ENCODE peak calls at places on chromosome 20, in seven cellular contexts. E, F, G, O, Z, U and W are unnamed samples.

GRCh38 chr20:57659131-57659788 is 39.0 kb upstream of the ZBP1 start:
- DNase-seq in O (no peak), F (no peak), E (peak), G (no peak), U (no peak), Z (no peak), W (no peak)

GRCh38 chr20:40641809-40642208 is 47.2 kb downstream of the MAFB start:
- DNase-seq in G (no peak), Z (no peak), F (no peak), U (no peak), E (no peak), O (no peak), W (no peak)

GRCh38 chr20:48999890-49000870 is 45.9 kb upstream of the CSE1L start:
- DNase-seq in O (no peak), G (no peak), Z (no peak), F (no peak), E (no peak), U (no peak), W (no peak)

GRCh38 chr20:47304287-47304686 is 52.2 kb downstream of the ZMYND8 start:
- DNase-seq in E (no peak), O (no peak), U (no peak), G (peak), F (no peak), Z (peak), W (no peak)

GRCh38 chr20:25623225-25623735 is 534 bp downstream of the NANP start:
- DNase-seq in E (peak), F (no peak), U (peak), Z (peak), G (peak), O (peak), W (peak)

GRCh38 chr20:54197621-54198604 is 10.0 kb upstream of the PFDN4 start:
- DNase-seq in G (peak), O (no peak), E (no peak), F (no peak), U (no peak), Z (no peak), W (peak)

GRCh38 chr20:4324611-4325238 is 309.4 kb upstream of the RNF24 start:
- DNase-seq in F (no peak), O (no peak), U (no peak), E (no peak), G (no peak), Z (no peak), W (no peak)

GRCh38 chr20:34362502-34363061 is 491 bp upstream of the ITCH start:
- DNase-seq in O (peak), G (no peak), E (no peak), U (no peak), F (peak), Z (no peak), W (no peak)

GRCh38 chr20:17671051-17671450 is 11.0 kb downstream of the RRBP1 start:
- DNase-seq in G (no peak), E (no peak), F (no peak), U (no peak), Z (no peak), O (no peak), W (no peak)

GRCh38 chr20:15045246-15045645 is 707.8 kb upstream of the FLRT3 start:
- DNase-seq in F (no peak), G (no peak), O (peak), U (no peak), E (no peak), Z (no peak), W (no peak)

GRCh38 chr20:52595492-52595891 is 376.7 kb upstream of the TSHZ2 start:
- DNase-seq in E (no peak), Z (no peak), G (no peak), O (no peak), F (no peak), U (no peak), W (peak)

GRCh38 chr20:19935842-19936241 is 81.3 kb upstream of the NAA20 start:
- DNase-seq in G (no peak), F (no peak), O (peak), Z (peak), U (no peak), E (no peak), W (no peak)

GRCh38 chr20:10752206-10752605 is 78.4 kb upstream of the JAG1 start:
- DNase-seq in U (no peak), F (no peak), Z (no peak), O (no peak), E (no peak), G (no peak), W (no peak)

GRCh38 chr20:10745790-10746189 is 72.0 kb upstream of the JAG1 start:
- DNase-seq in Z (no peak), E (no peak), G (no peak), U (no peak), F (no peak), O (no peak), W (no peak)

GRCh38 chr20:10741060-10741459 is 67.3 kb upstream of the JAG1 start:
- DNase-seq in E (no peak), U (no peak), G (no peak), O (no peak), F (no peak), Z (no peak), W (no peak)

GRCh38 chr20:10747019-10747418 is 73.2 kb upstream of the JAG1 start:
- DNase-seq in F (peak), G (no peak), E (no peak), U (no peak), Z (no peak), O (peak), W (no peak)
- H3K18ac ChIP-seq in F (no peak), G (no peak), E (no peak), U (no peak), Z (no peak), O (no peak), W (no peak)

DNA sequence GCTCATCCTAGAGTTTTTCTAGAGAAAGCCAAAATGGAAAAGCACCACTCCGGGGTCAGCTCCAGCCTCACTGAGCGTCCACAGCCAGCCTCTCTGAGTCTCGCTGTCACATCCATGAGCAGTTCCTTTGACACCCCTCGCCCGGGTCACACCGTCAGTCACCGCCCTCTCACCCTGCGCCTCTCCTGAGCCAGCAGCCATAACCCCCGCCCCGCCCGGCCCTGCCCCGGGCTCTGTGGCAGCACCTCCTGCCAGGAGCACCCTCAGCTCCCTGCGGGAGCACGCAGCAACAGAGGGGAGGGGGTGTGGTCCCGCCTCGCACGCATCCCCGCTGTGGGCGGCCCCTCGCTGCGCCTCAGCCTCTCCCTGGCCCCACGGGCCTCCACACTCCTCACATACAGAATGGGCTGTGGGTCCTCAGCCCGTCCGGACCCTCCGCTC is 267.7 kb downstream of the TAF4 start:
- DNase-seq in Z (no peak), U (no peak), E (no peak), O (no peak), G (no peak), F (no peak), W (no peak)
- H2BK120ac ChIP-seq in Z (no peak), U (no peak), E (no peak), O (no peak), G (no peak), F (no peak), W (no peak)

DNA sequence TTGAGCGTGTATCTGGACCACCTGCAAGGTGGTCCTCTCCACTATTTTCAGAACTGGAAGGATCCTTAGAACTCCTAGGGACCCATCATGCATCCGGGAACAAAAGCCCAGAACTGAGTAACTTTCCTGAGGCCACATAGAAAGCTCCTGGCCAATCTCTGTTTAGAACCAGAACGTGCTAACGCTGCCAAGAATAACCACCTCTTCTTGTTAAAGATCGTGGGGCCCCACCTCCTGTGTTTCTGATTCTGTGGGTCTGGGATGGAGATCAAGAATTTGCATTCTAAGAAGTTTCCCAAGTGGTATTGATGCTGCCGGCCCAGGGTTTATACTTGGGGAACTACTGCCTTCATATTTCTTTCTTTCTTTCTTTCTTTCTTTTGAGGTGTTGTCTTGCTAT is 13.3 kb downstream of the CD40 start:
- DNase-seq in G (peak), F (no peak), U (no peak), O (no peak), Z (no peak), E (no peak), W (no peak)
- H3K18ac ChIP-seq in G (no peak), F (no peak), U (no peak), O (no peak), Z (no peak), E (no peak), W (no peak)

DNA sequence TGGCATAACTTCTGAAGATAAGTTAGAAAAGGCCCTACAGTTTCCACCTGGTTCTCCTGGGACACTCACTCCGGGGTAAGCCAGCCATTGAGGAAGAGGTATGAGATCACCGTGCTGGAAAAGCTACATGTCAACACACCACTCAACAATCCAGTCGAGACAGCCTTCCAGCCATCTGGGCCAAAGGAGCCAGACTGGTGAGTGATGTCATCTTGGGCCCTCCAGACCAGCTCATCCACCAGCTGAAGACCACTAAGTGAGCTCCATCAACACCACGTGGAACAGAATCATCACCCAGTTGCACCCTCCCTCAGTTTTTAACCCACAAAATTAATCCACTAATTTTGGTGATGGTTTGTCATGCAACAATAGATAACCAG is 32.3 kb upstream of the RSPO4 start:
- DNase-seq in O (peak), F (no peak), G (no peak), U (no peak), Z (no peak), E (no peak), W (no peak)
- H2BK120ac ChIP-seq in O (no peak), F (no peak), G (no peak), U (no peak), Z (no peak), E (no peak), W (no peak)

GRCh38 chr20:63432577-63433061 is 39.8 kb downstream of the KCNQ2 start:
- DNase-seq in G (no peak), F (no peak), E (peak), Z (no peak), U (no peak), O (no peak), W (peak)
- H3K18ac ChIP-seq in G (no peak), F (peak), E (no peak), Z (no peak), U (peak), O (no peak), W (no peak)

GRCh38 chr20:20956586-20956985 is 149.6 kb downstream of the LINC00237 start:
- DNase-seq in G (no peak), U (no peak), E (no peak), Z (no peak), F (peak), O (no peak), W (no peak)
- H2BK120ac ChIP-seq in G (no peak), U (no peak), E (no peak), Z (no peak), F (no peak), O (no peak), W (no peak)

GRCh38 chr20:38298768-38299288 is 5.1 kb upstream of the BPI start:
- DNase-seq in O (peak), G (peak), E (no peak), U (no peak), Z (no peak), F (no peak), W (no peak)
- H3K18ac ChIP-seq in O (no peak), G (peak), E (no peak), U (no peak), Z (no peak), F (peak), W (no peak)

DNA sequence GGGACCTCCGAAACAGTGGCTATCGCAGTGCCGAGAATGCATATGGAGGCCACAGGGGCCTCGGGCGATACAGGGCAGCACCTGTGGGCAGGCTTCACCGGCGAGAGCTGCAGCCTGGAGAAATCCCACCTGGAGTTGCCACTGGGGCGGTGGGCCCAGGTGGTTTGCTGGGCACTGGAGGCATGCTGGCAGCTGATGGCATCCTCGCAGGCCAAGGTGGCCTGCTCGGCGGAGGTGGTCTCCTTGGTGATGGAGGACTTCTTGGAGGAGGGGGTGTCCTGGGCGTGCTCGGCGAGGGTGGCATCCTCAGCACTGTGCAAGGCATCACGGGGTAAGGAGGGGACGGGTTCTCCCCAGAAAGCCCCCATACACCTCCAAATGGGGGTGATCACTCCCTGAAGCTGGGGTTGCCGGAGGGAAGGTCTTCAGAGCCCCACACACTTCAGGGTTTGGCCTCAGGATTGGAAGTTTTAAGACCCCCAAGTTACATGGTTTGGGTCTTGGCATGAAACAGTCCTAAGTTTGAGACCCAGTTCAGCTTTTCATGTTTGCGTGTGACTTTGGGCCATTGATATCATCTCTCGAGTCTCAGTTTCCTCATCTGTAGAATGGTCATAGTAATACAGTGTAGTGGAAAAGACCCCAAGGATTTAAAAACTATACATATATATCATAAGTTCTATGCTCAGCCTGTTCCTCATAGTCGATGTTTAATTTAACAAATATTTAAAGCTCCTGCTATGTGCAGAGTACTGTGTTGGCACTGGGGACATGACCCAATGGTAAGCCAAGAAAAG is 4.3 kb downstream of the BPIFB4 start:
- DNase-seq in O (no peak), E (no peak), Z (no peak), U (no peak), F (no peak), G (no peak), W (no peak)
- H2BK120ac ChIP-seq in O (no peak), E (no peak), Z (no peak), U (no peak), F (no peak), G (no peak), W (no peak)